ENCODE peak calls at places on chromosomes 13 and 19, in seven cellular contexts. R, I, N, H, M, U and C are unnamed samples.

GRCh38 chr13:89880201-89880600 is 1467.3 kb upstream of the MIR17HG start:
- DNase-seq in M (no peak), I (no peak), U (no peak), R (no peak), N (no peak), H (no peak), C (no peak)

GRCh38 chr19:9037415-9038062 is 27.3 kb upstream of the MUC16 start:
- DNase-seq in N (no peak), I (no peak), R (peak), H (no peak), U (no peak), M (no peak), C (no peak)

GRCh38 chr13:35470671-35471465 is 5.6 kb downstream of the MAB21L1 start:
- DNase-seq in M (peak), R (no peak), H (no peak), N (peak), U (peak), I (no peak), C (no peak)

GRCh38 chr13:38954844-38955243 is 35.8 kb downstream of the STOML3 start:
- DNase-seq in N (no peak), M (no peak), R (no peak), H (no peak), U (no peak), I (no peak), C (no peak)

GRCh38 chr19:3969435-3970312 is 1.2 kb downstream of the DAPK3 start:
- DNase-seq in M (peak), U (no peak), I (no peak), R (peak), N (peak), H (no peak), C (no peak)

GRCh38 chr19:47416667-47417033 is 2.7 kb downstream of the MEIS3 start:
- DNase-seq in H (no peak), R (no peak), N (no peak), I (no peak), M (no peak), U (no peak), C (no peak)

GRCh38 chr19:6059996-6060599 is 50.2 kb downstream of the RFX2 start:
- DNase-seq in I (peak), H (no peak), M (peak), R (no peak), N (no peak), U (peak), C (no peak)

GRCh38 chr19:17910776-17911360 is 21.9 kb upstream of the CCDC124 start:
- DNase-seq in U (no peak), M (no peak), R (no peak), N (no peak), H (no peak), I (no peak), C (no peak)

GRCh38 chr19:751501-752341 is 809 bp downstream of the MISP start:
- DNase-seq in H (no peak), R (no peak), M (no peak), U (peak), I (no peak), N (peak), C (no peak)

GRCh38 chr19:14525729-14526128 is 3.7 kb upstream of the TECR start:
- DNase-seq in R (no peak), N (no peak), H (no peak), M (no peak), I (no peak), U (no peak), C (no peak)

GRCh38 chr13:112358156-112358555 is 18.0 kb upstream of the SPACA7 start:
- DNase-seq in U (no peak), R (no peak), M (no peak), I (no peak), N (no peak), H (no peak), C (no peak)

GRCh38 chr13:44267966-44268365 is 105.7 kb upstream of the SERP2 start:
- DNase-seq in I (no peak), R (no peak), N (peak), M (no peak), U (no peak), H (no peak), C (no peak)

GRCh38 chr13:25806304-25806974 is 245.4 kb downstream of the SHISA2 start:
- DNase-seq in H (no peak), R (no peak), N (peak), I (no peak), U (no peak), M (no peak), C (peak)

GRCh38 chr13:43014162-43014561 is 9.2 kb upstream of the DNAJC15 start:
- DNase-seq in U (no peak), H (no peak), R (no peak), I (no peak), M (no peak), N (no peak), C (no peak)

GRCh38 chr13:43020794-43021193 is 2.6 kb upstream of the DNAJC15 start:
- DNase-seq in R (no peak), U (no peak), I (no peak), M (no peak), H (no peak), N (no peak), C (no peak)

GRCh38 chr13:43021926-43022670 is 1.3 kb upstream of the DNAJC15 start:
- DNase-seq in N (no peak), I (no peak), R (peak), M (no peak), H (no peak), U (no peak), C (no peak)

GRCh38 chr13:43019811-43020210 is 3.6 kb upstream of the DNAJC15 start:
- DNase-seq in M (no peak), H (no peak), U (no peak), I (no peak), R (no peak), N (no peak), C (no peak)

DNA sequence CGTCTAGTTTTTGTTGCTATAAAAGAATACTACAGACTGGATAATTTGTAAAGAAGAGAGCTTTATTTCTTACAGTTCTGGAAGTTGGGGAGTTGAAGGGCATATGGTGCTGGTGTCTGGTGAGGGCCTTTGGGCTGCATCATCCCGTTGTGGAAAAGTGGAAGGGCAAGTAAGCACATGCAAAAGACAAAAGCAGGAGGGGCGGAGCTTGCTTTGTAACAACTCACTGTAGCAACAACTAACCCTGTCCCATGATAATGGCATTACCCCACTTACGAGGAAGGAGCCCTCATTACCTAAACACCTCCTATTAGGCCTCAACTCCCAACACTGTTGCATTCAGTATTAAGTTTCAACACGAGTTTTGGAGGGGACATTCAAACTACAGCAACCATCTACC is 7.2 kb upstream of the DNAJC15 start:
- DNase-seq in R (no peak), N (no peak), U (no peak), H (no peak), M (no peak), I (no peak), C (no peak)
- TF ChIP-seq CTCF in R (no peak), N (no peak), U (no peak), H (no peak), M (no peak), I (no peak), C (no peak)

GRCh38 chr19:7098096-7098495 is 28.6 kb downstream of the ZNF557 start:
- DNase-seq in I (peak), U (no peak), H (no peak), R (no peak), N (no peak), M (no peak), C (no peak)

GRCh38 chr19:7104783-7105447 is 35.4 kb downstream of the ZNF557 start:
- DNase-seq in U (no peak), I (no peak), H (no peak), N (no peak), M (peak), R (no peak), C (peak)

GRCh38 chr19:7101498-7102253 is 32.2 kb downstream of the ZNF557 start:
- DNase-seq in M (no peak), N (no peak), R (no peak), I (no peak), H (no peak), U (no peak), C (no peak)

GRCh38 chr19:7099597-7099921 is 30.1 kb downstream of the ZNF557 start:
- DNase-seq in N (no peak), M (no peak), H (no peak), R (no peak), I (no peak), U (no peak), C (no peak)

GRCh38 chr19:7098701-7099596 is 29.4 kb downstream of the ZNF557 start:
- DNase-seq in H (peak), N (peak), M (peak), I (peak), U (peak), R (peak), C (peak)
- H3K4me3 ChIP-seq in H (peak), N (peak), M (peak), I (peak), U (peak), R (peak), C (peak)

GRCh38 chr19:54850930-54851329 is 687 bp downstream of the KIR3DL2 start:
- DNase-seq in H (no peak), U (no peak), I (no peak), N (no peak), R (no peak), M (no peak), C (no peak)
- TF ChIP-seq CTCF in H (no peak), U (no peak), I (no peak), N (no peak), R (no peak), M (no peak), C (no peak)

DNA sequence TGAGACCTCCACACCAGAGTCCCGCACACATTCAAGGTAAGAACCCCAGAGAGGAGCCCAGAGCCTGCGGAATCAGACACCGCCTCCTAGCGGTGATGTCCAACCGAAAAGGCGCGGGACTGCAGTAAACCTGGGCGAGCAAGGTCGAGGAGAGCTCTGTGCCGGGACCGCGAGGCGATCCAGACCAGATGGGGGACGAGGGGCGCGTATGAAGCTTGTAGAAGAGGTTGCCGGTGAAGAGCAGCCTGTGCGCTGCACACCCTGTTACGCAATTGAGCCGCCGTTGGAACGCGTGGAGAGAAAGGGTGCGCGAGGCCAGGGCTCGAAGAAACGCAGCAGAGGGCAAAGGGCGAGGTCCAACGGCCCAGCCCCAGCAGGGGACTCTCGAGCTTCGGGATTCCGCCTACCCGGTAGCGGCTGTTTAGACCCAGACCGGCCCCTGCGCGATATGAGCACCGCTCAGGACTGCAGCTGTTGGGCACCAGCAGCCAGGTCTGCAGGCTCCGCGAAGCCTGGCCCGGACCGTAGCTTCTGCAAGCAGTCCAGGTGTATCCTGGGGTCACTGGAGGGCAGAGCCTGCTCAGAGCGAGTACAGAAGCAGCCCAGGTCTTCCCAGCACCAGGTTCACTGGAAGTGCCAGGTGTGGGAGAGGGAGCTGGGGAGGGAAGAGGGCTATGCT is 65.9 kb upstream of the ZNF599 start:
- DNase-seq in U (peak), H (peak), N (no peak), R (no peak), M (no peak), I (no peak), C (no peak)
- H3K4me3 ChIP-seq in U (no peak), H (peak), N (no peak), R (no peak), M (no peak), I (no peak), C (no peak)